ENCODE peak calls at places on chromosomes 16 and 17, in five cellular contexts. One of them, this sample, is unnamed. For H3K4me1 and H3K27me3, the result is how much of the 10 kb centered on the place peaks cover.

GRCh38 chr17:28469376-28469775 is 4.1 kb upstream of the SLC13A2 start:
- DNase-seq in H1: peak
- DNase-seq in hepatocyte: no peak
- DNase-seq in GM23248: no peak
- DNase-seq in body of pancreas: no peak
- DNase-seq in this sample: no peak

GRCh38 chr17:69734656-69735055 is 320.2 kb downstream of the MAP2K6 start:
- DNase-seq in GM23248: no peak
- DNase-seq in H1: no peak
- DNase-seq in hepatocyte: no peak
- DNase-seq in body of pancreas: no peak
- DNase-seq in this sample: no peak

GRCh38 chr16:73129455-73129854 is 81.5 kb upstream of the ZFHX3 start:
- DNase-seq in hepatocyte: no peak
- DNase-seq in body of pancreas: no peak
- DNase-seq in H1: no peak
- DNase-seq in GM23248: no peak
- DNase-seq in this sample: no peak

GRCh38 chr17:1109606-1110523 is 69.9 kb downstream of the ABR start:
- DNase-seq in H1: peak
- DNase-seq in hepatocyte: peak
- DNase-seq in GM23248: no peak
- DNase-seq in body of pancreas: no peak
- DNase-seq in this sample: no peak

GRCh38 chr17:48244121-48244711 is 136.7 kb downstream of the SNX11 start:
- DNase-seq in H1: no peak
- DNase-seq in GM23248: peak
- DNase-seq in body of pancreas: no peak
- DNase-seq in hepatocyte: peak
- DNase-seq in this sample: no peak

GRCh38 chr17:74354123-74354522 is 7.5 kb downstream of the BTBD17 start:
- DNase-seq in body of pancreas: no peak
- DNase-seq in hepatocyte: peak
- DNase-seq in H1: peak
- DNase-seq in GM23248: peak
- DNase-seq in this sample: peak

GRCh38 chr16:58384437-58385055 is 7.7 kb upstream of the GINS3 start:
- DNase-seq in H1: no peak
- DNase-seq in GM23248: no peak
- DNase-seq in body of pancreas: no peak
- DNase-seq in hepatocyte: no peak
- DNase-seq in this sample: no peak

GRCh38 chr16:1744338-1744840 is 27.0 kb downstream of the NME3 start:
- DNase-seq in GM23248: no peak
- DNase-seq in H1: no peak
- DNase-seq in body of pancreas: no peak
- DNase-seq in hepatocyte: no peak
- DNase-seq in this sample: no peak

GRCh38 chr17:61400058-61400785 is 579 bp downstream of the TBX2 start:
- DNase-seq in hepatocyte: peak
- DNase-seq in GM23248: peak
- DNase-seq in body of pancreas: no peak
- DNase-seq in H1: peak
- DNase-seq in this sample: no peak

GRCh38 chr17:34384822-34385605 is 22.0 kb upstream of the CCL1 start:
- DNase-seq in hepatocyte: no peak
- DNase-seq in H1: no peak
- DNase-seq in GM23248: no peak
- DNase-seq in body of pancreas: no peak
- DNase-seq in this sample: no peak

GRCh38 chr16:57394444-57394843 is 10.1 kb upstream of the CCL17 start:
- DNase-seq in GM23248: peak
- DNase-seq in hepatocyte: peak
- DNase-seq in H1: no peak
- DNase-seq in body of pancreas: no peak
- DNase-seq in this sample: no peak

GRCh38 chr17:65482201-65482600 is 79.2 kb downstream of the AXIN2 start:
- DNase-seq in H1: no peak
- DNase-seq in body of pancreas: no peak
- DNase-seq in hepatocyte: no peak
- DNase-seq in GM23248: no peak
- DNase-seq in this sample: no peak

GRCh38 chr17:61363601-61364462 is 35.8 kb upstream of the TBX2 start:
- DNase-seq in hepatocyte: no peak
- DNase-seq in H1: no peak
- DNase-seq in GM23248: no peak
- DNase-seq in body of pancreas: no peak
- DNase-seq in this sample: no peak

GRCh38 chr17:20009302-20010098 is at the start of gene SPECC1:
- DNase-seq in hepatocyte: peak
- DNase-seq in GM23248: no peak
- DNase-seq in H1: peak
- DNase-seq in body of pancreas: peak
- DNase-seq in this sample: peak

GRCh38 chr17:82315703-82316358 is 1.6 kb downstream of the CD7 start:
- DNase-seq in GM23248: no peak
- DNase-seq in H1: no peak
- DNase-seq in body of pancreas: no peak
- DNase-seq in hepatocyte: no peak
- DNase-seq in this sample: no peak

GRCh38 chr17:32878211-32878610 is 1.3 kb upstream of the MYO1D start:
- DNase-seq in GM23248: peak
- DNase-seq in H1: no peak
- DNase-seq in hepatocyte: no peak
- DNase-seq in body of pancreas: peak
- DNase-seq in this sample: no peak

GRCh38 chr17:13031718-13032350 is 14.0 kb upstream of the ELAC2 start:
- DNase-seq in H1: peak
- DNase-seq in GM23248: peak
- DNase-seq in body of pancreas: peak
- DNase-seq in hepatocyte: peak
- DNase-seq in this sample: peak

GRCh38 chr17:34858941-34859562 is 102.2 kb downstream of the CCT6B start:
- DNase-seq in body of pancreas: no peak
- DNase-seq in hepatocyte: no peak
- DNase-seq in H1: no peak
- DNase-seq in GM23248: peak
- DNase-seq in this sample: no peak

GRCh38 chr17:64506576-64507417 is at the start of gene CEP95:
- DNase-seq in body of pancreas: peak
- DNase-seq in H1: peak
- DNase-seq in GM23248: peak
- DNase-seq in hepatocyte: peak
- DNase-seq in this sample: peak

GRCh38 chr17:13244511-13244910 is 226.7 kb upstream of the ELAC2 start:
- DNase-seq in body of pancreas: no peak
- DNase-seq in GM23248: peak
- DNase-seq in H1: no peak
- DNase-seq in hepatocyte: no peak
- DNase-seq in this sample: no peak

GRCh38 chr17:50265212-50265611 is 9.1 kb upstream of the TMEM92 start:
- DNase-seq in hepatocyte: peak
- DNase-seq in body of pancreas: no peak
- DNase-seq in GM23248: no peak
- DNase-seq in H1: no peak
- DNase-seq in this sample: no peak

GRCh38 chr16:29820730-29821662 is 734 bp downstream of the MVP start:
- DNase-seq in hepatocyte: no peak
- DNase-seq in GM23248: peak
- DNase-seq in body of pancreas: peak
- DNase-seq in H1: no peak
- DNase-seq in this sample: no peak

GRCh38 chr16:28218109-28218508 is 6.3 kb upstream of the XPO6 start:
- DNase-seq in hepatocyte: peak
- DNase-seq in GM23248: peak
- DNase-seq in body of pancreas: no peak
- DNase-seq in H1: no peak
- DNase-seq in this sample: no peak

GRCh38 chr17:80992077-80992947 is 671 bp downstream of the CHMP6 start:
- DNase-seq in GM23248: peak
- DNase-seq in body of pancreas: peak
- DNase-seq in H1: no peak
- DNase-seq in hepatocyte: peak
- DNase-seq in this sample: no peak

GRCh38 chr17:41824086-41824485 is 11.3 kb downstream of the FKBP10 start:
- DNase-seq in H1: no peak
- DNase-seq in body of pancreas: no peak
- DNase-seq in hepatocyte: no peak
- DNase-seq in GM23248: peak
- DNase-seq in this sample: no peak

GRCh38 chr16:77993111-77993571 is 29.2 kb upstream of the CLEC3A start:
- DNase-seq in GM23248: peak
- DNase-seq in H1: no peak
- DNase-seq in hepatocyte: peak
- DNase-seq in body of pancreas: no peak
- DNase-seq in this sample: no peak

GRCh38 chr17:44219636-44220210 is at the start of gene UBTF:
- DNase-seq in GM23248: peak
- DNase-seq in H1: peak
- DNase-seq in body of pancreas: peak
- DNase-seq in hepatocyte: peak
- DNase-seq in this sample: peak

GRCh38 chr17:63974594-63975192 is 2.0 kb upstream of the SCN4A start:
- DNase-seq in GM23248: peak
- DNase-seq in hepatocyte: no peak
- DNase-seq in body of pancreas: no peak
- DNase-seq in H1: no peak
- DNase-seq in this sample: no peak

GRCh38 chr16:70741779-70742125 is 55.9 kb upstream of the MTSS2 start:
- DNase-seq in body of pancreas: no peak
- DNase-seq in GM23248: no peak
- DNase-seq in H1: no peak
- DNase-seq in hepatocyte: no peak
- DNase-seq in this sample: no peak
- H3K4me1 ChIP-seq in body of pancreas: under half
- H3K4me1 ChIP-seq in GM23248: under half
- H3K4me1 ChIP-seq in H1: under half
- H3K4me1 ChIP-seq in hepatocyte: under half
- H3K4me1 ChIP-seq in this sample: half or more

GRCh38 chr17:39665642-39666221 is 583 bp downstream of the TCAP start:
- DNase-seq in body of pancreas: no peak
- DNase-seq in GM23248: peak
- DNase-seq in H1: no peak
- DNase-seq in hepatocyte: no peak
- DNase-seq in this sample: no peak

GRCh38 chr17:39668141-39668924 is at the start of gene PNMT:
- DNase-seq in body of pancreas: peak
- DNase-seq in H1: peak
- DNase-seq in hepatocyte: peak
- DNase-seq in GM23248: peak
- DNase-seq in this sample: peak

GRCh38 chr17:39667262-39668140 is 752 bp upstream of the PNMT start:
- DNase-seq in H1: peak
- DNase-seq in GM23248: peak
- DNase-seq in hepatocyte: peak
- DNase-seq in body of pancreas: no peak
- DNase-seq in this sample: peak

GRCh38 chr17:39666231-39666600 is 1.1 kb downstream of the TCAP start:
- DNase-seq in hepatocyte: no peak
- DNase-seq in H1: no peak
- DNase-seq in body of pancreas: no peak
- DNase-seq in GM23248: peak
- DNase-seq in this sample: peak

GRCh38 chr17:39666601-39667261 is 1.5 kb upstream of the PNMT start:
- DNase-seq in hepatocyte: no peak
- DNase-seq in body of pancreas: no peak
- DNase-seq in H1: no peak
- DNase-seq in GM23248: peak
- DNase-seq in this sample: peak
- H3K27me3 ChIP-seq in hepatocyte: under half
- H3K27me3 ChIP-seq in body of pancreas: under half
- H3K27me3 ChIP-seq in H1: under half
- H3K27me3 ChIP-seq in GM23248: under half
- H3K27me3 ChIP-seq in this sample: under half

GRCh38 chr17:39863918-39864746 is at the start of gene IKZF3:
- DNase-seq in H1: peak
- DNase-seq in body of pancreas: peak
- DNase-seq in GM23248: peak
- DNase-seq in hepatocyte: peak
- DNase-seq in this sample: peak

GRCh38 chr17:39866013-39866730 is 1.8 kb upstream of the ZPBP2 start:
- DNase-seq in GM23248: no peak
- DNase-seq in hepatocyte: no peak
- DNase-seq in body of pancreas: no peak
- DNase-seq in H1: no peak
- DNase-seq in this sample: no peak

GRCh38 chr17:39863244-39863917 is 731 bp downstream of the IKZF3 start:
- DNase-seq in GM23248: no peak
- DNase-seq in hepatocyte: no peak
- DNase-seq in H1: no peak
- DNase-seq in body of pancreas: no peak
- DNase-seq in this sample: no peak

DNA sequence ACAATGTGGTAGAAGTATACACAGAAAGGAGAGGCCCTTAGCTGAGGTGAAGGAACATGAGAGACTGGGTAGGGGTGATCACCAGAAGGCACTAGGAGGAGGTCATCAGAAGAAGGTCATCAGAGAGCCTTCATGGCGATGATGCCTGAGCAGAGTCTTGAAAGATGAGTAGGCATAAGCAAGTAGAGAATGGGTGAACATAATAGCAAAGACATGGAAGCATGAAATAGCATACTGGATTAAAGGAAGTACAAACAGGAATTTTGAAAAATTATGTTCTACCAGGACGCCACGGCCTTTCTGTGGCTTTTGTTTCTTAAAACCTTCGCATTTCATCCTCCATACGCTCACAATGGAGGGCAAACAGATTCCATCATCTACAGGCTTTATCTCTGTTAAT is 2.9 kb downstream of the IKZF3 start:
- DNase-seq in body of pancreas: no peak
- DNase-seq in hepatocyte: no peak
- DNase-seq in H1: no peak
- DNase-seq in GM23248: no peak
- DNase-seq in this sample: no peak
- H3K4me3 ChIP-seq in body of pancreas: no peak
- H3K4me3 ChIP-seq in hepatocyte: no peak
- H3K4me3 ChIP-seq in H1: no peak
- H3K4me3 ChIP-seq in GM23248: no peak
- H3K4me3 ChIP-seq in this sample: no peak

DNA sequence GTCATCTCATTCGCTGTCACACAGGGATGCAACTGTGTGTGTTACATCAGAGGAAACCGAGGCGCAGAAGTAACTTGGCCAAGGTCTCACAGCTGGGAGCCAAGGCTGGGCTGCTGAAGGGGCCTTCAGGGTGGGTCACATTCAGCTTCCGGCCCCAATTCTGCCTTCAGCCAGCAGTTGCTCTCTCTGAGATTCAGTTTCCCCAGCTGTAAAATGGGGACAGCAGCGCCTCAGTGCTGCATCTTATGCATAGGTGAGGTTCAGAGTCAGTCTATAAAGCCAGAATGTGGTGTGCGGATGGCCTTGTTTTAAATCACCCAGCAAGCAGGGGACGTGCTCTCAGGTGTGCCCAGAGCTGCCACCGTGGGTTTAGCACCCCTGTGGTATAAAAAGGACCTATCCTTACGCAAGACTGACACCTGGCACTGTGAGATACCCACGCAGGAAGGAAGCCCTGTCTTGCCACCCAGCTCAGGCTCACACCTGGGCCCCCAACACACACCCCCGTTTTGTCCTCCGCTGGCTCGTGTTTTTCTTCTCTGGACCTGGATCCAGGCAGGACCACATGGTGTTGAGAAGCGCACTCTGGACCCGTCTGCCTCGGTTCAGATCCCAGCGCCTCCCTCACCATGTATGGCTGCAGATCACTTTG is 94.6 kb upstream of the GSE1 start:
- DNase-seq in hepatocyte: no peak
- DNase-seq in H1: no peak
- DNase-seq in GM23248: no peak
- DNase-seq in body of pancreas: no peak
- DNase-seq in this sample: no peak
- H3K4me1 ChIP-seq in hepatocyte: half or more
- H3K4me1 ChIP-seq in H1: under half
- H3K4me1 ChIP-seq in GM23248: under half
- H3K4me1 ChIP-seq in body of pancreas: half or more
- H3K4me1 ChIP-seq in this sample: under half

This sample was measured in left ventricle myocardium inferior.